ENCODE peak calls at places on chromosomes 13 and 19, in four cellular contexts. E is GM13976; Y is neural crest cell; J is CD4-positive, alpha-beta memory T cell. G is an unnamed sample.

GRCh38 chr13:98571955-98572662 is 4.8 kb downstream of the STK24 start:
- DNase-seq in E (no peak), Y (no peak), J (peak), G (peak)

GRCh38 chr13:112702983-112703379 is 13.1 kb downstream of the ATP11A start:
- DNase-seq in E (no peak), Y (no peak), J (no peak), G (peak)

GRCh38 chr19:4636151-4636717 is 3.1 kb upstream of the TNFAIP8L1 start:
- DNase-seq in E (peak), Y (peak), J (peak), G (peak)

GRCh38 chr19:5627395-5627904 is 4.6 kb downstream of the SAFB start:
- DNase-seq in E (peak), Y (peak), J (no peak), G (peak)

GRCh38 chr13:44243198-44243852 is 130.3 kb upstream of the SERP2 start:
- DNase-seq in E (peak), Y (peak), J (no peak), G (peak)

GRCh38 chr13:99215466-99215865 is 14.8 kb downstream of the UBAC2 start:
- DNase-seq in E (no peak), Y (no peak), J (peak), G (no peak)

GRCh38 chr19:31303262-31303815 is 45.9 kb downstream of the TSHZ3 start:
- DNase-seq in E (no peak), Y (no peak), J (no peak), G (no peak)

GRCh38 chr19:44604241-44604640 is 9.1 kb upstream of the IGSF23 start:
- DNase-seq in E (no peak), Y (no peak), J (no peak), G (no peak)

GRCh38 chr19:16301999-16302694 is 22.5 kb upstream of the KLF2 start:
- DNase-seq in E (no peak), Y (no peak), J (no peak), G (no peak)

GRCh38 chr19:51131780-51132680 is 7.3 kb downstream of the SIGLEC9 start:
- DNase-seq in E (peak), Y (no peak), J (no peak), G (peak)

GRCh38 chr13:52449323-52450011 is 967 bp downstream of the VPS36 start:
- DNase-seq in E (no peak), Y (no peak), J (no peak), G (peak)

GRCh38 chr13:75461314-75461713 is 20.7 kb downstream of the TBC1D4 start:
- DNase-seq in E (no peak), Y (no peak), J (no peak), G (no peak)

GRCh38 chr13:39047560-39047959 is 9.3 kb downstream of the NHLRC3 start:
- DNase-seq in E (no peak), Y (no peak), J (no peak), G (no peak)

GRCh38 chr13:48304132-48304876 is 753 bp downstream of the RB1 start:
- DNase-seq in E (peak), Y (peak), J (peak), G (peak)

GRCh38 chr13:96052655-96053002 is 572 bp downstream of the UGGT2 start:
- DNase-seq in E (no peak), Y (no peak), J (no peak), G (peak)

GRCh38 chr13:26914148-26914547 is 153.6 kb upstream of the GPR12 start:
- DNase-seq in E (no peak), Y (no peak), J (no peak), G (no peak)

GRCh38 chr13:99389520-99390304 is 82.5 kb upstream of the GPR183 start:
- DNase-seq in E (no peak), Y (no peak), J (no peak), G (no peak)

GRCh38 chr19:6392219-6393073 is 518 bp downstream of the GTF2F1 start:
- DNase-seq in E (no peak), Y (no peak), J (no peak), G (no peak)

GRCh38 chr19:11843741-11844140 is 4.8 kb upstream of the ZNF439 start:
- DNase-seq in E (no peak), Y (no peak), J (no peak), G (peak)

GRCh38 chr13:106230450-106230849 is 305.0 kb downstream of the EFNB2 start:
- DNase-seq in E (no peak), Y (no peak), J (no peak), G (peak)

GRCh38 chr19:38891791-38892190 is 7.6 kb downstream of the SIRT2 start:
- DNase-seq in E (no peak), Y (no peak), J (no peak), G (no peak)

GRCh38 chr19:13074378-13074777 is 28.3 kb downstream of the LYL1 start:
- DNase-seq in E (no peak), Y (no peak), J (no peak), G (no peak)

GRCh38 chr19:41083516-41083915 is 4.7 kb upstream of the CYP2A13 start:
- DNase-seq in E (no peak), Y (no peak), J (no peak), G (no peak)

GRCh38 chr19:7916137-7916907 is 1.7 kb downstream of the TGFBR3L start:
- DNase-seq in E (peak), Y (no peak), J (peak), G (peak)

GRCh38 chr13:60797112-60797511 is 400.1 kb downstream of the TDRD3 start:
- DNase-seq in E (no peak), Y (no peak), J (no peak), G (no peak)

GRCh38 chr19:52200044-52200443 is 10.2 kb downstream of the PPP2R1A start:
- DNase-seq in E (no peak), Y (no peak), J (no peak), G (peak)

GRCh38 chr13:45595968-45596367 is 19.6 kb downstream of the ERICH6B start:
- DNase-seq in E (no peak), Y (no peak), J (no peak), G (no peak)

GRCh38 chr13:20192470-20193141 is at the start of gene GJB2:
- DNase-seq in E (no peak), Y (no peak), J (no peak), G (no peak)

G was measured in fibroblast of villous mesenchyme.